ENCODE peak calls at places on chromosomes 6 and 20, in five cellular contexts. H is WERI-Rb-1; N is brain microvascular endothelial cell; S is CD8-positive, alpha-beta T cell; O is MM.1S. D is an unnamed sample. For H3K36me3, the result is how much of the 10 kb centered on the place peaks cover.

GRCh38 chr6:164039954-164040375 is 625.4 kb downstream of the QKI start:
- DNase-seq in O (no peak), S (peak), N (no peak), H (no peak), D (peak)

GRCh38 chr6:75505426-75505825 is 11.8 kb upstream of the FILIP1 start:
- DNase-seq in O (no peak), S (no peak), H (no peak), N (no peak), D (no peak)

GRCh38 chr6:64415936-64416335 is 780.3 kb downstream of the PHF3 start:
- DNase-seq in O (no peak), H (no peak), S (no peak), N (no peak), D (no peak)

GRCh38 chr6:97663252-97663651 is 380.2 kb upstream of the MMS22L start:
- DNase-seq in O (no peak), N (no peak), H (no peak), S (no peak), D (no peak)

GRCh38 chr6:491233-491632 is 99.7 kb downstream of the IRF4 start:
- DNase-seq in H (no peak), N (no peak), S (peak), O (no peak), D (no peak)

GRCh38 chr6:152257581-152257980 is 379.6 kb downstream of the SYNE1 start:
- DNase-seq in O (no peak), H (no peak), S (no peak), N (no peak), D (no peak)

GRCh38 chr6:5851261-5851757 is 155.4 kb downstream of the NRN1 start:
- DNase-seq in S (peak), O (peak), N (peak), H (no peak), D (no peak)

GRCh38 chr6:119340766-119341487 is 8.6 kb downstream of the MAN1A1 start:
- DNase-seq in S (no peak), H (peak), O (no peak), N (no peak), D (no peak)

GRCh38 chr6:4732691-4733315 is 43.4 kb upstream of the CDYL start:
- DNase-seq in H (no peak), N (peak), O (no peak), S (no peak), D (peak)

GRCh38 chr6:96213768-96214167 is 198.0 kb downstream of the FUT9 start:
- DNase-seq in H (no peak), N (no peak), S (no peak), O (no peak), D (no peak)

GRCh38 chr20:57696401-57696961 is 13.3 kb downstream of the PMEPA1 start:
- DNase-seq in H (no peak), N (no peak), O (no peak), S (no peak), D (peak)

GRCh38 chr6:26156105-26156849 is 69.0 kb downstream of the HFE start:
- DNase-seq in O (peak), S (peak), H (peak), N (peak), D (peak)

GRCh38 chr6:14896475-14896874 is 349.4 kb upstream of the JARID2 start:
- DNase-seq in S (no peak), O (no peak), H (no peak), N (no peak), D (no peak)

GRCh38 chr6:63263456-63263855 is 52.2 kb downstream of the FKBP1C start:
- DNase-seq in S (no peak), O (no peak), N (no peak), H (no peak), D (no peak)

DNA sequence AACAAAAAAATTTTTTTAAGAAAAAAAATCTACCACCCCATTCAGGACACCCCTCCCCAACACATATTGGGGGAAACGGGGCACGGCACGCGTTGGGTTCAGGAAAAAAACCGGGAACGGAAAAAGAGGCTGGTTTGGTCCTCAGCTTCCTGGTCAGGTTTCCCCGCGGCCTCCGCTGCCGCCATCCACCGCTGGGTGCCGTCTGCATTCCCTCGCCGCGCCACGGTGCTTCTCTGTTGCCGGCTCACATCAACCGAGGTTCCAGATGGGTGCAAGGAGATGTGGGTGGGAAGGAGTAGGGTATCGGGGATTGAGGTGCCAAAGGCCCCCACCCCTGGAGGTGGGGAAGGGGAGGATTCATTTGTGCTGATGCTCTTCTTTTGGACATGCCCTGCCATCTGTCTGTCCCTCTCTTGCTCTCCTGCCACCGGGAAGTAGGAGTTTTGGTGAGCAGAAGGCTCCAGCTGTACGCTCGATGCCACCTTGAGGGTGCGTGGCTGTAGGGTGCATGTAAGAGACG is 5.8 kb downstream of the MCCD1 start:
- DNase-seq in N (no peak), S (no peak), O (no peak), H (no peak), D (no peak)
- H3K27ac ChIP-seq in N (no peak), S (no peak), O (no peak), H (no peak), D (no peak)

DNA sequence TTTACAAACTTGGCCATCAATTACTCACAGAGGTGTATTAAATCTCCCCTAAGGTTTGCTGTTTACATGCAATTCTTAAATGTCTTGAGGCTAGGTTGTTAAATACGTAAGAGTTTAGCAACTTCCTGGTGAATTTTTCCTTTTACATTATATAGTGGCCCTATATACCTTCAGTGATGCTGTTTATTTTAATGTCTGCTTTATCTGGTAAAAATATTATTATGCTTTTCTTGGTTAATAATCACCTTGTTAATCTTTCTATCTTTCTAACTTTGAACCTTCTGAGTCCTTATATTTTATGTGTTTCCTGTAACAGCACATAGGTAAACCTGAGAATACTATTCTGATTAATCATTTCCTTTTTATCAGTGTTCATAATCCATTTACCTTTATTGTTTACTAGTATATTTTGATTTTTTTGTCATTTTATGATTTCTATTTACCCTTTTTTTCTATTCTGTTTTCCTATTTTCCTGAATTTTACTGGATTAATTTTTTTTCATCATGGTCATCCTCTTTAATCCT is 57.9 kb downstream of the TP53INP2 start:
- DNase-seq in S (no peak), H (no peak), O (no peak), N (no peak), D (no peak)
- H3K36me3 ChIP-seq in S (under half), H (half or more), O (under half), N (under half), D (half or more)

GRCh38 chr6:27494103-27494502 is 21.2 kb upstream of the ZNF184 start:
- DNase-seq in O (no peak), N (no peak), S (no peak), H (no peak), D (no peak)

GRCh38 chr6:27492776-27493175 is 19.9 kb upstream of the ZNF184 start:
- DNase-seq in H (no peak), O (no peak), S (no peak), N (no peak), D (no peak)

GRCh38 chr6:27494987-27495385 is 22.1 kb upstream of the ZNF184 start:
- DNase-seq in H (no peak), S (no peak), O (no peak), N (no peak), D (no peak)

GRCh38 chr6:27500177-27500576 is 27.3 kb upstream of the ZNF184 start:
- DNase-seq in N (no peak), H (no peak), O (no peak), S (no peak), D (no peak)

GRCh38 chr6:27495386-27496135 is 22.7 kb upstream of the ZNF184 start:
- DNase-seq in H (no peak), S (peak), O (no peak), N (peak), D (peak)
- H3K27ac ChIP-seq in H (no peak), S (no peak), O (no peak), N (peak), D (no peak)

GRCh38 chr20:45056473-45057148 is 44.3 kb downstream of the KCNS1 start:
- DNase-seq in H (no peak), N (no peak), S (no peak), O (no peak), D (no peak)
- H3K36me3 ChIP-seq in H (under half), N (under half), S (under half), O (under half), D (under half)

GRCh38 chr20:43961116-43961515 is 46.5 kb downstream of the TOX2 start:
- DNase-seq in O (no peak), S (no peak), H (no peak), N (no peak), D (no peak)

GRCh38 chr20:43963233-43963632 is 48.6 kb downstream of the TOX2 start:
- DNase-seq in O (no peak), H (no peak), N (peak), S (no peak), D (no peak)

GRCh38 chr20:43962518-43962917 is 47.9 kb downstream of the TOX2 start:
- DNase-seq in S (no peak), N (no peak), O (no peak), H (no peak), D (no peak)

GRCh38 chr20:43961541-43962471 is 47.2 kb downstream of the TOX2 start:
- DNase-seq in S (no peak), O (no peak), H (no peak), N (no peak), D (no peak)

DNA sequence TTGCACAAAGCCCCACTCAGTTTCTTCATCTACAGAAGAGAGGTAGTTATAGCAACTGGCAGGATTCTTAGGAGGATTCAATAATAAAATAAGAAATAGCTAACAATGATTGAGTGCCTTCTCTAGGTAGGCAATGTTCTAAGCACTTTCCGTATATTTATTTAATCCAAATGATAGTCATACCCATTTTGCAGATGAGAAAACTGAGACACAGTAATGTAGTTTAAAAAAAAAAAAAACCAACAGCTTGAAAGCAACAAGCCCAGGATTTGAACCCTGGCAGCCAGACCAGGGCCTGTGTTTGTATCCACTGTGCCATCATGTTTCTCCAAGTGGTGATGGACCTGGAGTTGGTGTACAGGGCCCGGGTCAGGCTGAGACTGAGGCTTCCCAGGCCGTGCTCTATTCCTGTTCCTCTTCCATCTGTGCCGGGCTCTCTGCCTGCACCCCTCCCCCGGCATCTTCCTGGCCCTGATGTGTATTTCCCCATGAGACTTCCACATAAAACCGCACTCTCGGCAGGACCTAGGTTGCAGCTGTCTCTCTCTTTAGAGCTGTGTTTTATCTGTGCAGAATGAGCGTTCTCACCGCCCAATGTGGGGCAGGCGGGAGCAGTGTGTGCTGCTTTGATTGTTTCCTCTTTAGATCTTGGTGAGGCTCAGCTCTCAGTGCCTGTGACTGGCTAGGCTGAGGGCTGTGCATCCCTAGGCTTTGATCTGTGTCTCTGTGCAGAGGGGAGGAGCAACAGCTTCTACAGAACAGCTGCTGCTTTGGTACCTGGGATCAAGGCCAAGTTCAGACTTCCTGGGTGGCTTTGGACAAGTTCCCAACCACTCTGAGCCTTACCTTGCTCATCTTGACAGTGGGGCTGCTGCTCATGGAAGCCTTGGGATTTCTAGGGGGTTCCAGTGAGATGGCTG is 49.5 kb downstream of the TOX2 start:
- DNase-seq in S (peak), O (peak), N (peak), H (no peak), D (peak)
- H3K27ac ChIP-seq in S (no peak), O (peak), N (no peak), H (no peak), D (no peak)

DNA sequence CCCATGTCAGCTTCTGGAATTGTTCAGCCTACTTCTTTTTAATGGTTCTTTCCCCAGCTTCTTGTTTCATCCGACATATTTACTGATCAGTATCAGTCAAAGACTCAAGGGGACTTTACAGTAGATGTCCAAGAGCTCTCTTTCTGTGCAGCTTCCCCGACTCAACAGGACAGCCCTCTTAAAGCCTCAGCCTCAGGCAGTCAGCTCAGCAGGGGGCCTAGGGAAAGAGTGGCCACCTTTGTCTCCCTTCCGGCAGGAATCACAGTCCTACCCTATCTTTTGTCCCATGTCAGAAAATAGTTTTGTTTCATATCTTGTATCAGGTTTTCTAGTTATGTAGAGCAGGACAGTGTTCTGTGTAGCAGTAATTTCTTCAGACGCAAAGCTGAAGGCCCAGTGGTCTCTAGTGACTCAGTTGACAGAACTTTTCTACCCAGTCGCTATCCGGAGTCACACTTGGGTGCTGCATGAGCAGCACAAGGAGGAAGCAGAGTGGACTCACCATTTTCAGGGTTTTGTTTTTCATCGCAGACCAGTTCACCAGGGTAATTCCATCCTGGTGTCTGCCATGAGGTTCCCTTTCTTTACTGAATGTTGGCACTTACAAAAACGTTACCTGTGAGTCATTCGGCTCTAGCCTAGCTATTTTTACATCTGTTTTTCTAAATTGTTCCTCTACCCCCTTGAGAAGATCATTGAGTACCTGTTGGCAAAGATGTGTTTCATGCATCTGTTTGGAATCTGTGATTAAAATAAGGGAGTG is 47.7 kb downstream of the SPATA2 start:
- DNase-seq in N (no peak), S (no peak), O (no peak), H (no peak), D (peak)
- H3K36me3 ChIP-seq in N (under half), S (under half), O (under half), H (under half), D (under half)

GRCh38 chr6:21241231-21242130 is 352.1 kb upstream of the SOX4 start:
- DNase-seq in S (no peak), O (no peak), N (no peak), H (peak), D (no peak)
- H3K27ac ChIP-seq in S (no peak), O (no peak), N (no peak), H (no peak), D (no peak)

GRCh38 chr6:166830185-166830890 is 126.0 kb downstream of the RNASET2 start:
- DNase-seq in S (no peak), H (no peak), O (no peak), N (no peak), D (no peak)
- H3K36me3 ChIP-seq in S (under half), H (under half), O (under half), N (under half), D (under half)

DNA sequence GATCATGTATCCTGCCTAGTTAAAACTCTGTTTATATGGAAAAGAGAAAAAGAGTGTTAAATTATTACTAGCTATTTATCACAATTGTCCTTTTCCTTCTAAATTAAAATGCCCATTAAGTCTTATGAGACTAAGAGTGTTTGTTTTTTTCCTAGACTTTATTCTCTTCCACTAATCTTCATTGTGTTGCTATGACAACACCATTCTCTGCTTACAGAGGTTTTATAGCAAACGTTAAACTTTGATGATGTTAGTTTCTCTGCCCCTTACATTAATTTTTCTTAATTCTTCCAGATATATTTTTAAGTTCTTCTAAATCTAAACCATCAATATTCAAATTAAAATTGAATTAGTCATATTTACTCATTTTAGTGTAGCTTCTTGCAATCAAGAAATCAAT is 420.8 kb downstream of the TBC1D32 start:
- DNase-seq in O (no peak), N (no peak), H (no peak), S (no peak), D (no peak)
- H3K27ac ChIP-seq in O (no peak), N (no peak), H (no peak), S (no peak), D (no peak)

DNA sequence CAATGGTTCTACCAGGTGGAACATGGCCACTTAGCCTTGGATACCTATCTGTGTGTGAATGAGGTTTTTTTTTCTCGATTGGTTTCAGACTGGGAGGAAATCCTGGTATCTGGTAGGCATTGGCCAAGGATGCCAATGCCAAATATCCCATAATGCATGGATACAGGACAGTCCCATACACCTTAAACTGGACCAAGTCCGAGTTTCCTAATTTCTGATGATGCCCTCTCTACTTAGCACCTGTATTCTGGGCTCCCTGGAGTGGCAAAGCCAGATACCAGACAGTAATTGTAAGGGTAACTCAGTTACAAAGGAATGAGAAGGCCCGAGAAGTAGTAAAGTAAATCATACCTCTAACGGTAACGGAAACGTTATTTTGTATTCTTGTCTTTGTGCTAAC is 17.9 kb downstream of the SNX5 start:
- DNase-seq in N (no peak), S (no peak), O (no peak), H (no peak), D (no peak)
- H3K36me3 ChIP-seq in N (half or more), S (half or more), O (half or more), H (half or more), D (half or more)

D was measured in SJCRH30.